ENCODE peak calls at places on chromosome 1, in five cellular contexts. X is activated naive CD8-positive, alpha-beta T cell treated with anti-CD3 and anti-CD28 coated beads for 36 hours; D is smooth muscle cell of the brain vasculature; Z is CD4-positive, alpha-beta T cell; L is T-helper 1 cell. V is an unnamed sample.

GRCh38 chr1:44908427-44908826 is 65.4 kb upstream of the PTCH2 start:
- DNase-seq in L (no peak), X (no peak), D (no peak), Z (no peak), V (no peak)

GRCh38 chr1:229130028-229130668 is 140.8 kb upstream of the RAB4A start:
- DNase-seq in D (no peak), Z (peak), L (no peak), X (no peak), V (no peak)

GRCh38 chr1:146029097-146029496 is 7.6 kb upstream of the HJV start:
- DNase-seq in L (no peak), D (no peak), X (no peak), Z (no peak), V (no peak)

GRCh38 chr1:244237445-244237844 is 186.4 kb downstream of the ZBTB18 start:
- DNase-seq in Z (no peak), D (no peak), L (no peak), X (no peak), V (no peak)

GRCh38 chr1:9905010-9905409 is 5.1 kb downstream of the CTNNBIP1 start:
- DNase-seq in Z (no peak), L (no peak), X (no peak), D (no peak), V (no peak)

GRCh38 chr1:12539705-12540579 is 78.1 kb downstream of the DHRS3 start:
- DNase-seq in L (no peak), X (no peak), Z (no peak), D (peak), V (no peak)

GRCh38 chr1:216221260-216221700 is 202.0 kb downstream of the USH2A start:
- DNase-seq in D (peak), X (no peak), Z (no peak), L (no peak), V (peak)

GRCh38 chr1:217626321-217626720 is 4.6 kb downstream of the GPATCH2 start:
- DNase-seq in X (no peak), Z (no peak), D (no peak), L (no peak), V (no peak)

GRCh38 chr1:24364975-24365678 is 46.0 kb downstream of the GRHL3 start:
- DNase-seq in L (no peak), X (peak), D (no peak), Z (no peak), V (peak)

GRCh38 chr1:31767225-31767624 is 3.1 kb upstream of the ADGRB2 start:
- DNase-seq in X (no peak), D (no peak), L (no peak), Z (no peak), V (no peak)

V was measured in brain pericyte.